ENCODE peak calls at places on chromosomes 12 and 14, in five cellular contexts. N, V, T, W and G are unnamed samples.

GRCh38 chr12:64968989-64969819 is 144.8 kb downstream of the TBC1D30 start:
- DNase-seq in T (no peak), V (no peak), W (no peak), N (peak; percentile 54), G (no peak)

GRCh38 chr12:3325736-3326135 is 165.3 kb upstream of the PRMT8 start:
- DNase-seq in N (no peak), V (no peak), T (no peak), W (no peak), G (no peak)

GRCh38 chr12:3097186-3097804 is 20.1 kb downstream of the TSPAN9 start:
- DNase-seq in W (peak; percentile 70), T (no peak), N (no peak), V (peak; percentile 92), G (no peak)

GRCh38 chr12:23525450-23526072 is 423.9 kb downstream of the SOX5 start:
- DNase-seq in V (no peak), T (no peak), W (no peak), N (peak; percentile 63), G (no peak)

GRCh38 chr12:43357141-43357540 is 194.9 kb downstream of the ADAMTS20 start:
- DNase-seq in V (no peak), W (no peak), T (no peak), N (no peak), G (no peak)

GRCh38 chr12:102962986-102963385 is 5.5 kb downstream of the ASCL1 start:
- DNase-seq in T (no peak), N (no peak), V (no peak), W (no peak), G (no peak)

GRCh38 chr14:35342160-35343010 is 50.2 kb downstream of the PSMA6 start:
- DNase-seq in T (no peak), N (no peak), W (peak; percentile 81), V (peak; percentile 60), G (no peak)

GRCh38 chr14:77098470-77099353 is 654 bp downstream of the CIPC start:
- DNase-seq in W (peak; percentile 58), V (peak; percentile 68), N (no peak), T (no peak), G (peak; percentile 46)

GRCh38 chr12:98725481-98726247 is 80.6 kb downstream of the APAF1 start:
- DNase-seq in T (peak; percentile 50), W (peak; percentile 37), V (no peak), N (no peak), G (no peak)

GRCh38 chr14:100556936-100557505 is 30.2 kb downstream of the BEGAIN start:
- DNase-seq in V (no peak), T (no peak), W (no peak), N (no peak), G (no peak)

GRCh38 chr14:40599726-40600125 is 1007.0 kb upstream of the LRFN5 start:
- DNase-seq in W (no peak), V (no peak), N (peak; percentile 0), T (no peak), G (no peak)

GRCh38 chr12:102120886-102121285 is 903 bp downstream of the PARPBP start:
- DNase-seq in V (no peak), T (no peak), N (peak; percentile 29), W (no peak), G (no peak)

GRCh38 chr14:33682746-33683145 is 268.1 kb downstream of the EGLN3 start:
- DNase-seq in W (no peak), V (peak; percentile 66), T (no peak), N (no peak), G (no peak)

GRCh38 chr12:22190-22529 is 44.4 kb upstream of the IQSEC3 start:
- DNase-seq in V (no peak), W (no peak), N (no peak), T (no peak), G (no peak)

GRCh38 chr12:67853204-67853603 is 136.0 kb upstream of the IFNG-AS1 start:
- DNase-seq in W (no peak), T (no peak), N (no peak), V (no peak), G (no peak)

DNA sequence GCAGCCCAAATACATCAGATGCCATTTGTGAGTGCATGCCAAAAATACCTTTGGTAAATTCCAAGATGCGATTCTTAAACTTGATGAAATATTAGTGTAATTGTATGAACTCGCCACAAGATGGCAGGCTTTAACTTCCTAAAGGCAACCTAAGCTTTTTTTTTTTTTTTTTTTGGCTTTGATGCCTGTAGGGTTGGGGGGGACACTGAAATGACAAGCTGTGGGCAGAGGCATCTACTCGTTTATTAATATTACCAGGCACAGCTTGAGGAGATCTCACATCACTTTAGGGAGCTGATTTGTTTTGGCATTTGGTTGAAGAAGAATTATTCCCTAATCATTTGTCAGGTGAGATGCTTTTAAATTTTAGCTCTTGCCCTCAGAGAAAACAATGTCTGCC is 126.7 kb upstream of the CCDC196 start:
- DNase-seq in W (no peak), V (peak; percentile 15), N (no peak), T (peak; percentile 31), G (no peak)
- TF ChIP-seq CTCF in W (peak; percentile 66), V (peak; percentile 68), N (peak; percentile 72), T (peak; percentile 69), G (peak; percentile 74)

DNA sequence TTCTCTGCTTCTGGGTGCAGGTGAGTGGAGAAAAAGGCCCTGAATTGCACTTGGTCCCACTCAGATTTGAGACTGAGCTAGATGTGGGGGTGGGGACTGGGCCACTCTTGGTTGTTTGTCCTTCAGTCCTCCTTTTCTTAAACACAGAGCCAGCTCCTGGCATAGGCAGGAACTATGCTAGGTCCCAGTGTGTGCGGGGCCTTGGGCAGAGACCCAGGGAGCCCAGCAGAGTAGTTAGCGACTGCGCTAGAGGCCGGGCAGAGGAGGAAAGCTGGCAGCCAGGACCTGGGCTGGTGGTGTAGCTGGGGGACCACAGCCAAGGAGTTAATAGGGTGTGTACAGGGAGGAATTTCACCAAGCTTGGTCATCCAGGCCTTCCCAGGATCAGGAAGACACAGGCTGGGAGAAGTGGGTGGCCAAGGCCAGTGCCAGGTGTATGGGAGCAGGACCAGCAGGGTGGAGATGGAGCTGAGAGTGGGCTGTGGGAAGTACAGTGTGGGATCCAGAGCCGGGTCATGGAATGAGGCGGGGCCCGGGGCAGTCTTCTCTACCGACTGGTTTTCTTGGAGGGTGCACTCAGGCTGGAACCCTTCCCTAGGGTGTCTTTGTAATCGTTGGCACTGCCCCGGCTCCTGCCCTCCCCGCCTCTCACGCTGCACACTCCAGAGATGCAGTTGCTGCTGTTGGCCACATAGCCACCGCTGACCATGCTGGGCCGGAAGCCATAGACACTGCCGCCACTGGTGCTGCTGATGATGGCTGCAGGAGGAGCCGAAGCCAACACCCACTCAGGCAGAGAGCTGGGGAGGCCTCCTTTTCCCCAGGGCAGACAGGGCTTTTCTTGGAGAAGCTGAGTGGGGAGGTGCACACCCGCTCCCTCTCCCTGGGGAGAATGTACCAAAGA is 8.7 kb downstream of the KRT71 start:
- DNase-seq in N (no peak), V (peak; percentile 11), T (no peak), W (peak; percentile 72), G (no peak)
- TF ChIP-seq CTCF in N (peak; percentile 20), V (peak; percentile 10), T (no peak), W (peak; percentile 18), G (no peak)

DNA sequence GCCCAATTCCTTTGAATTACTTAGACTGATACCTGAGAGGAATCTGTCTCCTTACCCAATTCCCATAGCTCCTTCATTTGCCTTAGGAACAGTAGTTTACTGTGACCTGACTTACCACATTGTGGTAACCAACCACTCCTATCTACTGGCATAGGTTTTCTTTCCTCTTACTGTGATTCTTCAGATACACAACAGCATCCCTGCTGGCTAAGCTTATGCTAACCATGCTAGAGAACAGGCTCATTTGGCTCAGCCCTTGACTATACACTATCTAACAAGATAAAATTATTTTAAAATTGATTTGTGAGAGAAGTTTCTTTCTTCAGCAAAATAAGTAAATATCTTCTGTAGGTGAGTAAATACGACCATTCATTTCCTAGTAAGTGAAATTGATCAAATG is 320.4 kb upstream of the DDHD1 start:
- DNase-seq in W (no peak), T (no peak), N (no peak), V (no peak), G (no peak)
- TF ChIP-seq CTCF in W (no peak), T (no peak), N (no peak), V (no peak), G (no peak)

GRCh38 chr12:8609061-8609570 is 3.5 kb downstream of the AICDA start:
- DNase-seq in W (no peak), V (no peak), T (peak; percentile 23), N (no peak), G (no peak)

GRCh38 chr12:8605057-8605456 is 7.6 kb downstream of the AICDA start:
- DNase-seq in V (no peak), T (no peak), W (no peak), N (no peak), G (no peak)

GRCh38 chr12:8603858-8604257 is 8.8 kb downstream of the AICDA start:
- DNase-seq in V (no peak), T (no peak), N (no peak), W (no peak), G (no peak)
- TF ChIP-seq CTCF in V (no peak), T (peak; percentile 31), N (peak; percentile 59), W (no peak), G (peak; percentile 37)

GRCh38 chr14:42532194-42532593 is 925.5 kb downstream of the LRFN5 start:
- DNase-seq in W (no peak), T (no peak), N (no peak), V (no peak), G (no peak)

GRCh38 chr14:42533476-42533875 is 926.8 kb downstream of the LRFN5 start:
- DNase-seq in V (no peak), W (no peak), N (no peak), T (no peak), G (no peak)

GRCh38 chr14:42535397-42535796 is 928.7 kb downstream of the LRFN5 start:
- DNase-seq in N (no peak), W (no peak), V (no peak), T (no peak), G (no peak)
- TF ChIP-seq CTCF in N (no peak), W (no peak), V (no peak), T (no peak), G (no peak)

DNA sequence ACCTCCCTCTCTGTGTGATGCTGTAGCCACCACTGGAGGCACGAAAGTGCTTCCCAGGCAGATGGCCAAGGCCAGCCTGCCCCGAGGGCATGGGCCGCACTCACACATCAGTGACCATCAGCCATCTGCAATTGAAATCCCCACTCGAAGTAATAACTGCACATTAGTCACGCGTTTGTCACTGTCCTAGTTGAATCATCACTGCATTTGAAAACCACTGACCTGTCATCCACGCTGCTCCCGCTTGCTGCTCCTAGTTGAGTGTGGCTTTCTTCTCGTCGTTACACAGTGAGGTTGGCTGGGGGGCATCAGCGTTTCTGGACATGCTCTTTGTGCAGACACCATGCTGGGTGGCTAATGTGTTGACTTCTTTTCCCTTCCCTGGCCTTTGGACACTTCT is 176.1 kb downstream of the ADGRD1 start:
- DNase-seq in W (no peak), N (no peak), T (no peak), V (no peak), G (no peak)
- TF ChIP-seq CTCF in W (no peak), N (no peak), T (no peak), V (no peak), G (no peak)

GRCh38 chr12:59446156-59446555 is 149.7 kb upstream of the SLC16A7 start:
- DNase-seq in V (no peak), N (no peak), T (no peak), W (no peak), G (no peak)

DNA sequence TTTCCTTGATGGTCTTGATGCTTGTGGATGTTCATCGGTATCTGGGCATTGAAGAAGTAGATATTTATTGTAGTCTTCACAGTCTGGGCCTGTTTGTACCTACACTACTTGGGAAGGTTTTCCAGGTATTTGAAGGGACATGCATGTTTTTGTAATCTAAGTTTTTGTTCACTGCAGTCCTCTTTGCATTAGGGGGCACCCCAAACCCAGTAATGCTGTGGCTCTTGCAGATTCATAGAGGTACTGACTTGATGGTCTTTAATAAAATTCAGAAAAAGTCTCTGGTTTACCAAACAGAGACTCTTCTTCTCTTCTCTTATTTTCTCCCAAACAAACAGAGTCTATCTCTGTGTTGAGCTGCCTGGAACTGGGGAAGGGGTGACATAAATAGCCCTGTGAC is 150.9 kb upstream of the SLC16A7 start:
- DNase-seq in N (no peak), V (no peak), T (no peak), W (no peak), G (no peak)
- TF ChIP-seq CTCF in N (peak; percentile 58), V (peak; percentile 44), T (no peak), W (peak; percentile 8), G (no peak)